ENCODE peak calls at places on chromosome 14, in nine cellular contexts. Q, H, Z, W, A, N, P, X and V are unnamed samples.

GRCh38 chr14:105865904-105866840 is 339.8 kb downstream of the TMEM121 start:
- DNase-seq in Q (no peak), H (no peak), Z (peak; percentile 5), W (peak; percentile 41), A (no peak), N (peak; percentile 64), P (no peak), X (peak; percentile 11), V (peak; percentile 87)

GRCh38 chr14:105487986-105488777 is 1.5 kb downstream of the CRIP1 start:
- DNase-seq in Q (no peak), H (no peak), Z (no peak), W (no peak), A (no peak), N (peak; percentile 87), P (peak; percentile 39), X (peak; percentile 26), V (no peak)

GRCh38 chr14:36852853-36853634 is 191.4 kb downstream of the PAX9 start:
- DNase-seq in Q (peak; percentile 7), H (no peak), Z (no peak), W (no peak), A (no peak), N (no peak), P (peak; percentile 19), X (no peak), V (no peak)

GRCh38 chr14:31070431-31070830 is 44.3 kb upstream of the STRN3 start:
- DNase-seq in Q (peak; percentile 90), H (no peak), Z (no peak), W (no peak), A (no peak), N (peak; percentile 23), P (no peak), X (no peak), V (no peak)

GRCh38 chr14:43031598-43031997 is 1424.9 kb downstream of the LRFN5 start:
- DNase-seq in Q (no peak), H (no peak), Z (no peak), W (no peak), A (no peak), N (no peak), P (no peak), X (no peak), V (no peak)

GRCh38 chr14:91214306-91214705 is 30.2 kb downstream of the GPR68 start:
- DNase-seq in Q (no peak), H (no peak), Z (no peak), W (no peak), A (no peak), N (no peak), P (no peak), X (no peak), V (no peak)

GRCh38 chr14:25049127-25049558 is 804 bp downstream of the STXBP6 start:
- DNase-seq in Q (peak; percentile 25), H (peak; percentile 45), Z (no peak), W (no peak), A (no peak), N (peak; percentile 88), P (peak; percentile 30), X (no peak), V (no peak)

GRCh38 chr14:100607611-100607956 is 20.4 kb upstream of the BEGAIN start:
- DNase-seq in Q (no peak), H (no peak), Z (no peak), W (peak; percentile 39), A (no peak), N (peak; percentile 58), P (no peak), X (no peak), V (peak; percentile 57)

GRCh38 chr14:104206281-104206904 is 68.0 kb downstream of the KIF26A start:
- DNase-seq in Q (no peak), H (no peak), Z (peak; percentile 27), W (no peak), A (no peak), N (no peak), P (no peak), X (no peak), V (no peak)

GRCh38 chr14:50797250-50798047 is 33.5 kb downstream of the NIN start:
- DNase-seq in Q (no peak), H (no peak), Z (no peak), W (no peak), A (no peak), N (no peak), P (no peak), X (no peak), V (no peak)

GRCh38 chr14:95048771-95049312 is 108.5 kb downstream of the DICER1 start:
- DNase-seq in Q (no peak), H (peak; percentile 18), Z (no peak), W (no peak), A (no peak), N (peak; percentile 48), P (no peak), X (no peak), V (peak; percentile 55)
- TF ChIP-seq CTCF in Q (no peak), H (peak; percentile 33), Z (no peak), W (no peak), A (no peak), N (no peak), P (no peak), X (no peak), V (no peak)

GRCh38 chr14:20757963-20758362 is 10.2 kb upstream of the EDDM3B start:
- DNase-seq in Q (no peak), H (peak; percentile 68), Z (no peak), W (no peak), A (no peak), N (peak; percentile 61), P (no peak), X (no peak), V (no peak)
- TF ChIP-seq CTCF in Q (no peak), H (peak; percentile 74), Z (peak; percentile 27), W (peak; percentile 33), A (peak; percentile 71), N (no peak), P (peak; percentile 48), X (peak; percentile 62), V (no peak)

GRCh38 chr14:92600318-92601053 is 86.9 kb downstream of the RIN3 start:
- DNase-seq in Q (peak; percentile 85), H (no peak), Z (no peak), W (no peak), A (no peak), N (no peak), P (no peak), X (no peak), V (no peak)

GRCh38 chr14:92605274-92605940 is 91.8 kb downstream of the RIN3 start:
- DNase-seq in Q (no peak), H (no peak), Z (no peak), W (no peak), A (no peak), N (no peak), P (no peak), X (no peak), V (no peak)

GRCh38 chr14:92601757-92602417 is 88.3 kb downstream of the RIN3 start:
- DNase-seq in Q (no peak), H (no peak), Z (no peak), W (no peak), A (no peak), N (no peak), P (no peak), X (no peak), V (no peak)

GRCh38 chr14:92601131-92601710 is 87.6 kb downstream of the RIN3 start:
- DNase-seq in Q (no peak), H (no peak), Z (no peak), W (no peak), A (no peak), N (peak; percentile 66), P (no peak), X (no peak), V (no peak)

GRCh38 chr14:92603309-92604257 is 90.0 kb downstream of the RIN3 start:
- DNase-seq in Q (peak; percentile 74), H (peak; percentile 44), Z (no peak), W (no peak), A (no peak), N (no peak), P (peak; percentile 37), X (peak; percentile 40), V (no peak)
- TF ChIP-seq CTCF in Q (peak; percentile 6), H (peak; percentile 21), Z (no peak), W (peak; percentile 37), A (no peak), N (no peak), P (peak; percentile 38), X (peak; percentile 63), V (peak; percentile 68)

GRCh38 chr14:94681300-94682060 is 69.3 kb downstream of the SERPINA3 start:
- DNase-seq in Q (peak; percentile 80), H (peak; percentile 80), Z (no peak), W (peak; percentile 73), A (no peak), N (peak; percentile 79), P (no peak), X (no peak), V (no peak)
- TF ChIP-seq CTCF in Q (peak; percentile 95), H (peak; percentile 79), Z (peak; percentile 46), W (peak; percentile 86), A (peak; percentile 63), N (no peak), P (peak; percentile 22), X (peak; percentile 32), V (peak; percentile 82)

GRCh38 chr14:74400919-74401503 is 25.0 kb downstream of the SYNDIG1L start:
- DNase-seq in Q (no peak), H (peak; percentile 27), Z (no peak), W (peak; percentile 28), A (no peak), N (peak; percentile 52), P (no peak), X (no peak), V (no peak)

GRCh38 chr14:74401504-74402241 is 24.3 kb downstream of the SYNDIG1L start:
- DNase-seq in Q (no peak), H (peak; percentile 82), Z (no peak), W (peak; percentile 39), A (peak; percentile 76), N (peak; percentile 76), P (peak; percentile 27), X (peak; percentile 29), V (no peak)

GRCh38 chr14:74403619-74404417 is 22.2 kb downstream of the SYNDIG1L start:
- DNase-seq in Q (no peak), H (no peak), Z (no peak), W (no peak), A (no peak), N (peak; percentile 82), P (no peak), X (no peak), V (no peak)

GRCh38 chr14:74402264-74403251 is 23.5 kb downstream of the SYNDIG1L start:
- DNase-seq in Q (no peak), H (no peak), Z (no peak), W (peak; percentile 43), A (peak; percentile 47), N (peak; percentile 66), P (no peak), X (no peak), V (no peak)

GRCh38 chr14:74400328-74400727 is 25.7 kb downstream of the SYNDIG1L start:
- DNase-seq in Q (peak; percentile 11), H (peak; percentile 73), Z (no peak), W (no peak), A (no peak), N (peak; percentile 75), P (no peak), X (no peak), V (no peak)
- TF ChIP-seq CTCF in Q (peak; percentile 22), H (peak; percentile 47), Z (no peak), W (no peak), A (no peak), N (no peak), P (no peak), X (no peak), V (peak; percentile 43)

GRCh38 chr14:75259510-75259855 is 19.1 kb upstream of the FOS start:
- DNase-seq in Q (peak; percentile 74), H (peak; percentile 62), Z (no peak), W (no peak), A (no peak), N (no peak), P (no peak), X (no peak), V (no peak)
- TF ChIP-seq CTCF in Q (peak; percentile 45), H (peak; percentile 24), Z (peak; percentile 17), W (peak; percentile 5), A (no peak), N (no peak), P (peak; percentile 24), X (peak; percentile 42), V (peak; percentile 70)